ENCODE peak calls at places on chromosome 2, in seven cellular contexts. D, X, B, W, I, F and A are unnamed samples.
A peak's percentile ranks its signal among the peaks of the same experiment; 100 is the strongest.

GRCh38 chr2:222391866-222392265 is 32.5 kb upstream of the SGPP2 start:
- DNase-seq in D (no peak), X (no peak), B (no peak), W (peak; percentile 66), I (no peak), F (no peak), A (no peak)

GRCh38 chr2:5692561-5693287 is 540 bp downstream of the SOX11 start:
- DNase-seq in D (no peak), X (no peak), B (no peak), W (no peak), I (peak; percentile 58), F (no peak), A (no peak)

GRCh38 chr2:232636788-232637420 is 3.5 kb downstream of the EFHD1 start:
- DNase-seq in D (no peak), X (no peak), B (no peak), W (no peak), I (no peak), F (no peak), A (no peak)

GRCh38 chr2:26840937-26841610 is 6.9 kb upstream of the DPYSL5 start:
- DNase-seq in D (no peak), X (no peak), B (no peak), W (peak; percentile 48), I (no peak), F (peak; percentile 28), A (no peak)

GRCh38 chr2:216222650-216223352 is 113.7 kb downstream of the XRCC5 start:
- DNase-seq in D (no peak), X (no peak), B (no peak), W (no peak), I (no peak), F (no peak), A (no peak)

GRCh38 chr2:238930216-238930615 is 82.3 kb downstream of the TWIST2 start:
- DNase-seq in D (no peak), X (no peak), B (no peak), W (no peak), I (no peak), F (no peak), A (no peak)

GRCh38 chr2:151070253-151070652 is 191.4 kb downstream of the RBM43 start:
- DNase-seq in D (no peak), X (no peak), B (no peak), W (no peak), I (no peak), F (no peak), A (no peak)

GRCh38 chr2:51158236-51158635 is 126.3 kb upstream of the NRXN1 start:
- DNase-seq in D (no peak), X (no peak), B (no peak), W (no peak), I (no peak), F (peak; percentile 74), A (no peak)

GRCh38 chr2:15436195-15436594 is 124.9 kb downstream of the NBAS start:
- DNase-seq in D (no peak), X (no peak), B (no peak), W (no peak), I (no peak), F (no peak), A (no peak)